ENCODE peak calls at places on chromosomes 6 and 20, in ten cellular contexts. One of them, this sample, is unnamed.

GRCh38 chr6:89797317-89797716 is 22.3 kb downstream of the MDN1 start:
- DNase-seq in lower leg skin: no peak
- DNase-seq in right lobe of liver: no peak
- DNase-seq in NT2/D1: no peak
- DNase-seq in AG04450: peak
- DNase-seq in cardiac fibroblast: peak
- DNase-seq in IMR-90: peak
- DNase-seq in upper lobe of right lung: no peak
- DNase-seq in Peyer's patch: no peak
- DNase-seq in OCI-LY7: no peak
- DNase-seq in this sample: no peak

GRCh38 chr20:62624325-62624690 is 18.0 kb upstream of the SLCO4A1 start:
- DNase-seq in Peyer's patch: peak
- DNase-seq in AG04450: no peak
- DNase-seq in OCI-LY7: peak
- DNase-seq in IMR-90: no peak
- DNase-seq in cardiac fibroblast: no peak
- DNase-seq in lower leg skin: no peak
- DNase-seq in upper lobe of right lung: no peak
- DNase-seq in NT2/D1: no peak
- DNase-seq in right lobe of liver: no peak
- DNase-seq in this sample: no peak

GRCh38 chr6:12163149-12163548 is 127.0 kb upstream of the EDN1 start:
- DNase-seq in NT2/D1: no peak
- DNase-seq in OCI-LY7: no peak
- DNase-seq in cardiac fibroblast: no peak
- DNase-seq in AG04450: no peak
- DNase-seq in upper lobe of right lung: no peak
- DNase-seq in lower leg skin: no peak
- DNase-seq in right lobe of liver: no peak
- DNase-seq in IMR-90: no peak
- DNase-seq in Peyer's patch: no peak
- DNase-seq in this sample: peak

GRCh38 chr6:7468382-7469081 is 72.9 kb upstream of the DSP start:
- DNase-seq in right lobe of liver: no peak
- DNase-seq in Peyer's patch: no peak
- DNase-seq in lower leg skin: no peak
- DNase-seq in NT2/D1: no peak
- DNase-seq in AG04450: no peak
- DNase-seq in OCI-LY7: no peak
- DNase-seq in upper lobe of right lung: no peak
- DNase-seq in IMR-90: peak
- DNase-seq in cardiac fibroblast: peak
- DNase-seq in this sample: peak

GRCh38 chr6:169701218-169701952 is 444 bp downstream of the WDR27 start:
- DNase-seq in cardiac fibroblast: no peak
- DNase-seq in Peyer's patch: no peak
- DNase-seq in NT2/D1: no peak
- DNase-seq in IMR-90: no peak
- DNase-seq in upper lobe of right lung: no peak
- DNase-seq in OCI-LY7: peak
- DNase-seq in AG04450: no peak
- DNase-seq in right lobe of liver: no peak
- DNase-seq in lower leg skin: no peak
- DNase-seq in this sample: no peak

GRCh38 chr6:156379946-156380707 is 397.1 kb upstream of the ARID1B start:
- DNase-seq in cardiac fibroblast: peak
- DNase-seq in upper lobe of right lung: no peak
- DNase-seq in NT2/D1: no peak
- DNase-seq in OCI-LY7: no peak
- DNase-seq in IMR-90: peak
- DNase-seq in AG04450: peak
- DNase-seq in right lobe of liver: no peak
- DNase-seq in Peyer's patch: no peak
- DNase-seq in lower leg skin: no peak
- DNase-seq in this sample: no peak

GRCh38 chr6:167736486-167737204 is 90.1 kb upstream of the AFDN start:
- DNase-seq in cardiac fibroblast: no peak
- DNase-seq in upper lobe of right lung: no peak
- DNase-seq in NT2/D1: no peak
- DNase-seq in lower leg skin: no peak
- DNase-seq in AG04450: no peak
- DNase-seq in right lobe of liver: no peak
- DNase-seq in IMR-90: no peak
- DNase-seq in Peyer's patch: no peak
- DNase-seq in OCI-LY7: no peak
- DNase-seq in this sample: no peak

GRCh38 chr6:13795041-13795748 is 19.2 kb downstream of the MCUR1 start:
- DNase-seq in lower leg skin: peak
- DNase-seq in OCI-LY7: peak
- DNase-seq in upper lobe of right lung: peak
- DNase-seq in IMR-90: peak
- DNase-seq in Peyer's patch: peak
- DNase-seq in right lobe of liver: peak
- DNase-seq in NT2/D1: peak
- DNase-seq in AG04450: peak
- DNase-seq in cardiac fibroblast: peak
- DNase-seq in this sample: peak

GRCh38 chr20:33061626-33062025 is 7.9 kb downstream of the BPIFB3 start:
- DNase-seq in Peyer's patch: no peak
- DNase-seq in upper lobe of right lung: no peak
- DNase-seq in NT2/D1: no peak
- DNase-seq in right lobe of liver: no peak
- DNase-seq in IMR-90: no peak
- DNase-seq in OCI-LY7: no peak
- DNase-seq in AG04450: no peak
- DNase-seq in cardiac fibroblast: no peak
- DNase-seq in lower leg skin: no peak
- DNase-seq in this sample: no peak

GRCh38 chr6:47392251-47392650 is 82.5 kb upstream of the TNFRSF21 start:
- DNase-seq in Peyer's patch: no peak
- DNase-seq in IMR-90: no peak
- DNase-seq in right lobe of liver: no peak
- DNase-seq in lower leg skin: no peak
- DNase-seq in OCI-LY7: no peak
- DNase-seq in NT2/D1: peak
- DNase-seq in upper lobe of right lung: no peak
- DNase-seq in cardiac fibroblast: no peak
- DNase-seq in AG04450: no peak
- DNase-seq in this sample: no peak

GRCh38 chr6:35318200-35318844 is 20.7 kb downstream of the DEF6 start:
- DNase-seq in OCI-LY7: no peak
- DNase-seq in Peyer's patch: peak
- DNase-seq in AG04450: peak
- DNase-seq in IMR-90: peak
- DNase-seq in cardiac fibroblast: peak
- DNase-seq in right lobe of liver: peak
- DNase-seq in upper lobe of right lung: peak
- DNase-seq in NT2/D1: peak
- DNase-seq in lower leg skin: peak
- DNase-seq in this sample: no peak

GRCh38 chr6:105452924-105453756 is 50.3 kb upstream of the PREP start:
- DNase-seq in right lobe of liver: no peak
- DNase-seq in Peyer's patch: no peak
- DNase-seq in IMR-90: no peak
- DNase-seq in NT2/D1: no peak
- DNase-seq in OCI-LY7: peak
- DNase-seq in cardiac fibroblast: no peak
- DNase-seq in upper lobe of right lung: peak
- DNase-seq in AG04450: no peak
- DNase-seq in lower leg skin: no peak
- DNase-seq in this sample: peak

GRCh38 chr20:47011984-47012383 is 117.3 kb downstream of the EYA2 start:
- DNase-seq in right lobe of liver: no peak
- DNase-seq in cardiac fibroblast: no peak
- DNase-seq in NT2/D1: no peak
- DNase-seq in lower leg skin: no peak
- DNase-seq in Peyer's patch: no peak
- DNase-seq in upper lobe of right lung: no peak
- DNase-seq in IMR-90: no peak
- DNase-seq in AG04450: no peak
- DNase-seq in OCI-LY7: no peak
- DNase-seq in this sample: peak

GRCh38 chr6:151630387-151630786 is 136.6 kb downstream of the CCDC170 start:
- DNase-seq in lower leg skin: no peak
- DNase-seq in upper lobe of right lung: no peak
- DNase-seq in Peyer's patch: no peak
- DNase-seq in OCI-LY7: no peak
- DNase-seq in cardiac fibroblast: no peak
- DNase-seq in IMR-90: no peak
- DNase-seq in right lobe of liver: peak
- DNase-seq in AG04450: no peak
- DNase-seq in NT2/D1: no peak
- DNase-seq in this sample: no peak

GRCh38 chr6:35302604-35303218 is 5.1 kb downstream of the DEF6 start:
- DNase-seq in OCI-LY7: peak
- DNase-seq in AG04450: no peak
- DNase-seq in IMR-90: peak
- DNase-seq in cardiac fibroblast: peak
- DNase-seq in Peyer's patch: peak
- DNase-seq in NT2/D1: peak
- DNase-seq in lower leg skin: peak
- DNase-seq in right lobe of liver: peak
- DNase-seq in upper lobe of right lung: no peak
- DNase-seq in this sample: peak

GRCh38 chr6:158060447-158061360 is 79.0 kb downstream of the SYNJ2 start:
- DNase-seq in OCI-LY7: no peak
- DNase-seq in cardiac fibroblast: peak
- DNase-seq in upper lobe of right lung: peak
- DNase-seq in Peyer's patch: peak
- DNase-seq in AG04450: peak
- DNase-seq in NT2/D1: no peak
- DNase-seq in IMR-90: peak
- DNase-seq in lower leg skin: peak
- DNase-seq in right lobe of liver: peak
- DNase-seq in this sample: peak

GRCh38 chr6:34015576-34015975 is 130.3 kb downstream of the GRM4 start:
- DNase-seq in OCI-LY7: no peak
- DNase-seq in lower leg skin: no peak
- DNase-seq in upper lobe of right lung: no peak
- DNase-seq in Peyer's patch: peak
- DNase-seq in right lobe of liver: no peak
- DNase-seq in AG04450: no peak
- DNase-seq in NT2/D1: peak
- DNase-seq in IMR-90: no peak
- DNase-seq in cardiac fibroblast: no peak
- DNase-seq in this sample: no peak
- H3K4me3 ChIP-seq in OCI-LY7: no peak
- H3K4me3 ChIP-seq in lower leg skin: no peak
- H3K4me3 ChIP-seq in upper lobe of right lung: no peak
- H3K4me3 ChIP-seq in Peyer's patch: no peak
- H3K4me3 ChIP-seq in right lobe of liver: no peak
- H3K4me3 ChIP-seq in AG04450: no peak
- H3K4me3 ChIP-seq in NT2/D1: no peak
- H3K4me3 ChIP-seq in IMR-90: no peak
- H3K4me3 ChIP-seq in cardiac fibroblast: no peak
- H3K4me3 ChIP-seq in this sample: no peak

GRCh38 chr6:150444308-150444707 is 75.5 kb downstream of the IYD start:
- DNase-seq in IMR-90: no peak
- DNase-seq in right lobe of liver: no peak
- DNase-seq in upper lobe of right lung: no peak
- DNase-seq in cardiac fibroblast: no peak
- DNase-seq in AG04450: no peak
- DNase-seq in Peyer's patch: no peak
- DNase-seq in lower leg skin: no peak
- DNase-seq in OCI-LY7: no peak
- DNase-seq in NT2/D1: no peak
- DNase-seq in this sample: no peak
- H3K4me3 ChIP-seq in IMR-90: no peak
- H3K4me3 ChIP-seq in right lobe of liver: no peak
- H3K4me3 ChIP-seq in upper lobe of right lung: no peak
- H3K4me3 ChIP-seq in cardiac fibroblast: no peak
- H3K4me3 ChIP-seq in AG04450: no peak
- H3K4me3 ChIP-seq in Peyer's patch: no peak
- H3K4me3 ChIP-seq in lower leg skin: no peak
- H3K4me3 ChIP-seq in OCI-LY7: no peak
- H3K4me3 ChIP-seq in NT2/D1: no peak
- H3K4me3 ChIP-seq in this sample: no peak

GRCh38 chr20:37994512-37994911 is 38.7 kb downstream of the TTI1 start:
- DNase-seq in OCI-LY7: no peak
- DNase-seq in cardiac fibroblast: peak
- DNase-seq in IMR-90: peak
- DNase-seq in NT2/D1: peak
- DNase-seq in right lobe of liver: no peak
- DNase-seq in upper lobe of right lung: peak
- DNase-seq in lower leg skin: no peak
- DNase-seq in AG04450: peak
- DNase-seq in Peyer's patch: no peak
- DNase-seq in this sample: no peak
- H3K4me3 ChIP-seq in OCI-LY7: no peak
- H3K4me3 ChIP-seq in cardiac fibroblast: no peak
- H3K4me3 ChIP-seq in IMR-90: no peak
- H3K4me3 ChIP-seq in NT2/D1: no peak
- H3K4me3 ChIP-seq in right lobe of liver: no peak
- H3K4me3 ChIP-seq in upper lobe of right lung: no peak
- H3K4me3 ChIP-seq in lower leg skin: no peak
- H3K4me3 ChIP-seq in AG04450: no peak
- H3K4me3 ChIP-seq in Peyer's patch: no peak
- H3K4me3 ChIP-seq in this sample: no peak

GRCh38 chr6:37572340-37572739 is 72.6 kb upstream of the CCDC167 start:
- DNase-seq in upper lobe of right lung: no peak
- DNase-seq in right lobe of liver: no peak
- DNase-seq in cardiac fibroblast: no peak
- DNase-seq in OCI-LY7: no peak
- DNase-seq in Peyer's patch: no peak
- DNase-seq in lower leg skin: no peak
- DNase-seq in AG04450: no peak
- DNase-seq in NT2/D1: no peak
- DNase-seq in IMR-90: no peak
- DNase-seq in this sample: no peak
- H3K4me3 ChIP-seq in upper lobe of right lung: no peak
- H3K4me3 ChIP-seq in right lobe of liver: no peak
- H3K4me3 ChIP-seq in cardiac fibroblast: no peak
- H3K4me3 ChIP-seq in OCI-LY7: no peak
- H3K4me3 ChIP-seq in Peyer's patch: no peak
- H3K4me3 ChIP-seq in lower leg skin: no peak
- H3K4me3 ChIP-seq in AG04450: no peak
- H3K4me3 ChIP-seq in NT2/D1: no peak
- H3K4me3 ChIP-seq in IMR-90: no peak
- H3K4me3 ChIP-seq in this sample: no peak

DNA sequence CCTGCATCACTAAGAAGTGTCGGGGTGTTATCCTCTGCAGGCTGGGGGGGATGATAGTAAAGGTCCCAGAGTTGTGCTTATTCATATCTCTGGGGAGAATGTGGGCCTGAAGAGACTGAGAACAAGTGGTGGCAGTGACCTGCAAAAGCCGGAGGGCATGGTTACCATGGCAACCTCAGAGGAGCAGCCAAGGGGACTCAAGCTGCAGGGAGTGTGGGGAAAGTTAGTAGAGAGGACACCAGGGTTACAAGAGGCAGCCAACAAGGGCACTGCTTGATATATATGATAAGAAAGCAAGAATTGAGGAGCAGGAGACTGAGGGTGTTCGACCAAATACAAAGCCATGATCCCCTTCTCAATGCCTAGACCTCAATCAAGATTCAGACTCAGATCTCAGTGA is 46.1 kb downstream of the HLA-F start:
- DNase-seq in cardiac fibroblast: no peak
- DNase-seq in OCI-LY7: no peak
- DNase-seq in upper lobe of right lung: no peak
- DNase-seq in NT2/D1: no peak
- DNase-seq in AG04450: no peak
- DNase-seq in lower leg skin: no peak
- DNase-seq in Peyer's patch: no peak
- DNase-seq in IMR-90: no peak
- DNase-seq in right lobe of liver: no peak
- DNase-seq in this sample: no peak
- H3K4me3 ChIP-seq in cardiac fibroblast: no peak
- H3K4me3 ChIP-seq in OCI-LY7: no peak
- H3K4me3 ChIP-seq in upper lobe of right lung: no peak
- H3K4me3 ChIP-seq in NT2/D1: no peak
- H3K4me3 ChIP-seq in AG04450: no peak
- H3K4me3 ChIP-seq in lower leg skin: no peak
- H3K4me3 ChIP-seq in Peyer's patch: no peak
- H3K4me3 ChIP-seq in IMR-90: no peak
- H3K4me3 ChIP-seq in right lobe of liver: no peak
- H3K4me3 ChIP-seq in this sample: no peak

This sample was measured in Jurkat, Clone E6-1.